ENCODE peak calls at places on chromosome 10, in six cellular contexts. One of them, this sample, is unnamed.

GRCh38 chr10:84563355-84563754 is 235.0 kb downstream of the CCSER2 start:
- DNase-seq in tibial nerve: no peak
- DNase-seq in lower leg skin: no peak
- DNase-seq in IMR-90: no peak
- DNase-seq in ovary: no peak
- DNase-seq in heart left ventricle: no peak
- DNase-seq in this sample: no peak

GRCh38 chr10:130869179-130869841 is 442.2 kb downstream of the TCERG1L start:
- DNase-seq in tibial nerve: no peak
- DNase-seq in lower leg skin: peak; percentile 57
- DNase-seq in IMR-90: no peak
- DNase-seq in ovary: no peak
- DNase-seq in heart left ventricle: no peak
- DNase-seq in this sample: no peak

GRCh38 chr10:3527144-3527543 is 257.9 kb downstream of the KLF6 start:
- DNase-seq in tibial nerve: no peak
- DNase-seq in lower leg skin: no peak
- DNase-seq in IMR-90: peak; percentile 55
- DNase-seq in ovary: no peak
- DNase-seq in heart left ventricle: no peak
- DNase-seq in this sample: no peak

GRCh38 chr10:118407026-118407425 is 64.9 kb upstream of the FAM204A start:
- DNase-seq in tibial nerve: no peak
- DNase-seq in lower leg skin: no peak
- DNase-seq in IMR-90: no peak
- DNase-seq in ovary: no peak
- DNase-seq in heart left ventricle: no peak
- DNase-seq in this sample: no peak

GRCh38 chr10:130218181-130218641 is 82.0 kb downstream of the GLRX3 start:
- DNase-seq in tibial nerve: no peak
- DNase-seq in lower leg skin: peak; percentile 75
- DNase-seq in IMR-90: no peak
- DNase-seq in ovary: no peak
- DNase-seq in heart left ventricle: no peak
- DNase-seq in this sample: no peak

GRCh38 chr10:84522612-84523462 is 194.4 kb downstream of the CCSER2 start:
- DNase-seq in tibial nerve: no peak
- DNase-seq in lower leg skin: no peak
- DNase-seq in IMR-90: no peak
- DNase-seq in ovary: no peak
- DNase-seq in heart left ventricle: no peak
- DNase-seq in this sample: no peak

GRCh38 chr10:59109826-59110225 is 66.6 kb upstream of the PHYHIPL start:
- DNase-seq in tibial nerve: no peak
- DNase-seq in lower leg skin: no peak
- DNase-seq in IMR-90: no peak
- DNase-seq in ovary: no peak
- DNase-seq in heart left ventricle: no peak
- DNase-seq in this sample: no peak

GRCh38 chr10:130337305-130337640 is 201.1 kb downstream of the GLRX3 start:
- DNase-seq in tibial nerve: no peak
- DNase-seq in lower leg skin: no peak
- DNase-seq in IMR-90: no peak
- DNase-seq in ovary: no peak
- DNase-seq in heart left ventricle: no peak
- DNase-seq in this sample: no peak

GRCh38 chr10:90592903-90593302 is 264.9 kb downstream of the HTR7 start:
- DNase-seq in tibial nerve: peak; percentile 13
- DNase-seq in lower leg skin: peak; percentile 83
- DNase-seq in IMR-90: peak; percentile 51
- DNase-seq in ovary: peak; percentile 9
- DNase-seq in heart left ventricle: peak; percentile 36
- DNase-seq in this sample: peak; percentile 22

GRCh38 chr10:44399478-44400451 is 14.9 kb upstream of the CXCL12 start:
- DNase-seq in tibial nerve: no peak
- DNase-seq in lower leg skin: peak; percentile 53
- DNase-seq in IMR-90: no peak
- DNase-seq in ovary: no peak
- DNase-seq in heart left ventricle: no peak
- DNase-seq in this sample: no peak

GRCh38 chr10:62844280-62845011 is 28.3 kb upstream of the EGR2 start:
- DNase-seq in tibial nerve: no peak
- DNase-seq in lower leg skin: no peak
- DNase-seq in IMR-90: no peak
- DNase-seq in ovary: no peak
- DNase-seq in heart left ventricle: no peak
- DNase-seq in this sample: no peak

GRCh38 chr10:62842983-62843382 is 26.8 kb upstream of the EGR2 start:
- DNase-seq in tibial nerve: no peak
- DNase-seq in lower leg skin: no peak
- DNase-seq in IMR-90: no peak
- DNase-seq in ovary: no peak
- DNase-seq in heart left ventricle: no peak
- DNase-seq in this sample: no peak

GRCh38 chr10:62839595-62839994 is 23.4 kb upstream of the EGR2 start:
- DNase-seq in tibial nerve: no peak
- DNase-seq in lower leg skin: no peak
- DNase-seq in IMR-90: no peak
- DNase-seq in ovary: no peak
- DNase-seq in heart left ventricle: no peak
- DNase-seq in this sample: no peak

GRCh38 chr10:62847433-62847832 is 31.3 kb upstream of the EGR2 start:
- DNase-seq in tibial nerve: no peak
- DNase-seq in lower leg skin: no peak
- DNase-seq in IMR-90: no peak
- DNase-seq in ovary: no peak
- DNase-seq in heart left ventricle: no peak
- DNase-seq in this sample: no peak

DNA sequence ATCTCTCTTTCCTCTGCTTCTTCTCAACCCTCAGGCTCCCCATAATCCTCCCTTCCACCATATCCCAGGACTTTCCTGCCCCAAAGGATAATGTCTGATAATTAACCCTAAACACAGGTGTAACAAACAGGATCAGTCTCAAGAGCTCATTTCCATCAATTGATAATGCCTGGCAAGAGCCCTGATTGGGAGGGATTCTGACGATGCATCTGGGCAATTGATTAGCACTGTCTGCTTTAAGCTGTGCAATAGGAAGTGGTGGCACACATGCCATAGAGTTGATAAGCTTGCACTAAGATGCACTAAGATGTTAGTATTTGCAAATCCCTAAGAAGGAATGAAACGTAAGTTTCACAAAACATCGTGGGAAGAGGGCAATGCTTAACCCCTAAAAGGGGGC is 27.4 kb upstream of the EGR2 start:
- DNase-seq in tibial nerve: no peak
- DNase-seq in lower leg skin: no peak
- DNase-seq in IMR-90: no peak
- DNase-seq in ovary: no peak
- DNase-seq in heart left ventricle: no peak
- DNase-seq in this sample: no peak
- TF ChIP-seq POLR2A in tibial nerve: no peak
- TF ChIP-seq POLR2A in lower leg skin: no peak
- TF ChIP-seq POLR2A in IMR-90: no peak
- TF ChIP-seq POLR2A in ovary: no peak
- TF ChIP-seq POLR2A in heart left ventricle: no peak
- TF ChIP-seq POLR2A in this sample: no peak

GRCh38 chr10:74151057-74151878 is at the start of gene ADK:
- DNase-seq in tibial nerve: peak; percentile 100
- DNase-seq in lower leg skin: peak; percentile 100
- DNase-seq in IMR-90: peak; percentile 96
- DNase-seq in ovary: peak; percentile 100
- DNase-seq in heart left ventricle: peak; percentile 100
- DNase-seq in this sample: peak; percentile 99
- TF ChIP-seq POLR2A in tibial nerve: peak; percentile 72
- TF ChIP-seq POLR2A in lower leg skin: no peak
- TF ChIP-seq POLR2A in IMR-90: peak; percentile 26
- TF ChIP-seq POLR2A in ovary: peak; percentile 44
- TF ChIP-seq POLR2A in heart left ventricle: peak; percentile 93
- TF ChIP-seq POLR2A in this sample: no peak

GRCh38 chr10:124693801-124694416 is 50.3 kb downstream of the FAM53B start:
- DNase-seq in tibial nerve: no peak
- DNase-seq in lower leg skin: no peak
- DNase-seq in IMR-90: no peak
- DNase-seq in ovary: no peak
- DNase-seq in heart left ventricle: peak; percentile 47
- DNase-seq in this sample: no peak
- TF ChIP-seq POLR2A in tibial nerve: no peak
- TF ChIP-seq POLR2A in lower leg skin: no peak
- TF ChIP-seq POLR2A in IMR-90: no peak
- TF ChIP-seq POLR2A in ovary: no peak
- TF ChIP-seq POLR2A in heart left ventricle: no peak
- TF ChIP-seq POLR2A in this sample: no peak

DNA sequence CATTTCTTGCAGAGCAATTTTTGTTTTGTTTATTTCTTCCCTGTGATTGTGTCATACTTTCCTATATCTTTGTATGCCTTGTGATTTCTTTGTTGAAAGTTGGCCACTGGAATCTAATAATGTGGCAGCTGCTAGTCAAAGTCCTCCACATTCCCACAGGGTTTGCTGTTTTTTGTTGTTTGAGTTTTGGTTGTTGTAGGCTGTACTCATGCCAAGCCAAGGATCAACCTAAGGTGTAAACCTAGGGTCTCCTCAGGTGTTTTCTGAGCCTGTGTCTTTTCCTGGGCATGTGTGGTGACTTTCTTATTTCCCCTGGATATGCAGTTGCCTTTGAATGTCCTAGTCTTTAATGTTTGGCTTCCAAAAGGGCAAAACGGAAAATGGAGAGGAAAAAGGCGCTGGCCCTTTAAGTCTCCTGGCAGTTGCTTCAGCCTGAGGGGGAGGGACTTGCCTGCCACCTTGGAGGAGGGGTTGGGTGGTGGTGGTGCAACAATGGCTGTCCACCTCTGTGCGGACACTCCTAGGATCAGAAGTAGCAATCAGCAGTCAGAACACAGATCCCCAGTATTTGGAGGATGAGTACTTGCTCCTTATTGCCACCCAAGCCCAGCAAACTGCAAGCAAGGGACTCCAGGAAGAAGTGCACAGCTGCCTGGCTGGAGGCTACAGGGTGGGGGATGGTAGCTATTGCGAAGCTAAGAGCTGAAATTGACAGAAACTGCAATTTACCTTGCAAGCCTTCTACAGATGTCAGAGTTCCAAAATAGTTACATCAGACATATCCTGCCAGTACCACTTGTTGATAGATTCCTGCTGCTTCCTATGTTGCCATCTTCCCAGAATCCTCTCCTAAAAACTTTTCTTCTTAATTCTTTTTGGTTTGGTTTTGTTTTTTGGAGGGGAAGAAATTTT is 5.6 kb upstream of the ZNF518A start:
- DNase-seq in tibial nerve: no peak
- DNase-seq in lower leg skin: no peak
- DNase-seq in IMR-90: peak; percentile 36
- DNase-seq in ovary: no peak
- DNase-seq in heart left ventricle: peak; percentile 23
- DNase-seq in this sample: peak; percentile 40
- TF ChIP-seq POLR2A in tibial nerve: no peak
- TF ChIP-seq POLR2A in lower leg skin: no peak
- TF ChIP-seq POLR2A in IMR-90: no peak
- TF ChIP-seq POLR2A in ovary: no peak
- TF ChIP-seq POLR2A in heart left ventricle: no peak
- TF ChIP-seq POLR2A in this sample: no peak

DNA sequence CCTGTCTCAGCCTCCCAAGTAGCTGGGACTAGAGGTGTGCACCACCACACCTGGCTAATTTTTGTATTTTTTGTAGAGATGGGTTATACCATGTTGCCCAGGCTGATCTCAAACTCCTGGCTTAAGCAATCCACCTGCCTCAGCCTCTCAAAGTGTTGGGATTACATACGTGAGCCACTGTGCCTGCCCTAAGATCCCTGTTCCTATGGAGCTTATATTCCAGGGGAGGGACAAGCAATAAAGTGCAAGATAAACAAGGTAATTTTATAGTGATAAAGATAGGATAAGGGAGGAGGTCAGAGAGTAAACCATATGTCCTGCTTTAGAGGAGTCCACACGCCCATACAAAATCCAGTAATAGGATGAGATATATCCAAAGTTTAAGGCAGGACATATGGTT is 113.6 kb upstream of the PDCD4 start:
- DNase-seq in tibial nerve: no peak
- DNase-seq in lower leg skin: no peak
- DNase-seq in IMR-90: no peak
- DNase-seq in ovary: no peak
- DNase-seq in heart left ventricle: no peak
- DNase-seq in this sample: no peak
- TF ChIP-seq POLR2A in tibial nerve: no peak
- TF ChIP-seq POLR2A in lower leg skin: no peak
- TF ChIP-seq POLR2A in IMR-90: no peak
- TF ChIP-seq POLR2A in ovary: no peak
- TF ChIP-seq POLR2A in heart left ventricle: no peak
- TF ChIP-seq POLR2A in this sample: no peak

GRCh38 chr10:133342942-133343341 is 4.2 kb upstream of the PRAP1 start:
- DNase-seq in tibial nerve: no peak
- DNase-seq in lower leg skin: no peak
- DNase-seq in IMR-90: no peak
- DNase-seq in ovary: no peak
- DNase-seq in heart left ventricle: no peak
- DNase-seq in this sample: no peak
- TF ChIP-seq POLR2A in tibial nerve: no peak
- TF ChIP-seq POLR2A in lower leg skin: no peak
- TF ChIP-seq POLR2A in IMR-90: no peak
- TF ChIP-seq POLR2A in ovary: no peak
- TF ChIP-seq POLR2A in heart left ventricle: no peak
- TF ChIP-seq POLR2A in this sample: no peak

GRCh38 chr10:49650724-49651034 is 28.8 kb upstream of the C10orf53 start:
- DNase-seq in tibial nerve: no peak
- DNase-seq in lower leg skin: no peak
- DNase-seq in IMR-90: no peak
- DNase-seq in ovary: no peak
- DNase-seq in heart left ventricle: no peak
- DNase-seq in this sample: no peak

GRCh38 chr10:49647554-49647953 is 31.9 kb upstream of the C10orf53 start:
- DNase-seq in tibial nerve: no peak
- DNase-seq in lower leg skin: no peak
- DNase-seq in IMR-90: no peak
- DNase-seq in ovary: no peak
- DNase-seq in heart left ventricle: no peak
- DNase-seq in this sample: no peak

GRCh38 chr10:49649936-49650723 is 29.3 kb upstream of the C10orf53 start:
- DNase-seq in tibial nerve: no peak
- DNase-seq in lower leg skin: no peak
- DNase-seq in IMR-90: no peak
- DNase-seq in ovary: no peak
- DNase-seq in heart left ventricle: no peak
- DNase-seq in this sample: no peak

GRCh38 chr10:49647985-49648795 is 31.3 kb upstream of the C10orf53 start:
- DNase-seq in tibial nerve: no peak
- DNase-seq in lower leg skin: peak; percentile 76
- DNase-seq in IMR-90: no peak
- DNase-seq in ovary: no peak
- DNase-seq in heart left ventricle: no peak
- DNase-seq in this sample: no peak

DNA sequence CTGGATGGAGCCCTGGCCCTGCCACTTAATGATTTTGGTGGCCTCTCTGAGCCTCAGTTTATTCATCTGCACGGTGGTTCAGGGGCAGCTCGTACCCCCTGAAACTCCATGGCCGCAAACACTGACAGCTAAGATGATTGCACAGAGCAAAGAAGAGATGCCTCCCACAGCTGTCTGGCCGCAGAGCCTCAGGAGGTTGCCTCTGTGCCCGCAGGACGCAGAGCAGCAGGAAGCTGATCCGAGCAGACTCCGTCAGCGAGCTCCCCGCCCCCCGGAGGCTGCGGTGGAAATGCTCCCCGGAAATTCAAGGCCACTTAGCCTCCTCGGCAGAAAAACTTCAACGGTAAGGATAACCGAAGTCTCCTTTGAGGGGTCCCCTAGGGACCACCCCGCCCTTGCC is 30.2 kb upstream of the C10orf53 start:
- DNase-seq in tibial nerve: no peak
- DNase-seq in lower leg skin: no peak
- DNase-seq in IMR-90: no peak
- DNase-seq in ovary: no peak
- DNase-seq in heart left ventricle: no peak
- DNase-seq in this sample: no peak
- TF ChIP-seq POLR2A in tibial nerve: no peak
- TF ChIP-seq POLR2A in lower leg skin: no peak
- TF ChIP-seq POLR2A in IMR-90: no peak
- TF ChIP-seq POLR2A in ovary: no peak
- TF ChIP-seq POLR2A in heart left ventricle: no peak
- TF ChIP-seq POLR2A in this sample: no peak

This sample was measured in erythroblast.